ENCODE peak calls at places on chromosome 2, in eight cellular contexts. N is HTR-8/SVneo; J is kidney tubule cell; S is CD8-positive, alpha-beta memory T cell; W is dermis microvascular lymphatic vessel endothelial cell; Y is effector CD4-positive, alpha-beta T cell; L is frontal cortex; M is Right ventricle myocardium inferior. I is an unnamed sample.

GRCh38 chr2:64141711-64142405 is 2.4 kb downstream of the PELI1 start:
- DNase-seq in W (no peak), J (peak; percentile 30), Y (no peak), L (no peak), S (no peak), M (no peak), N (no peak), I (no peak)

GRCh38 chr2:190186238-190186637 is 123.7 kb upstream of the MSTN start:
- DNase-seq in Y (no peak), L (no peak), N (no peak), J (no peak), M (no peak), W (no peak), S (no peak), I (no peak)

GRCh38 chr2:96148410-96149217 is 3.4 kb upstream of the DUSP2 start:
- DNase-seq in L (no peak), Y (peak; percentile 98), M (peak; percentile 87), J (peak; percentile 76), S (peak; percentile 97), W (peak; percentile 79), N (peak; percentile 95), I (peak; percentile 71)

GRCh38 chr2:37324536-37324785 is 172 bp downstream of the PRKD3 start:
- DNase-seq in Y (peak; percentile 61), N (no peak), M (peak; percentile 93), S (peak; percentile 68), L (no peak), J (no peak), W (no peak), I (peak; percentile 90)

GRCh38 chr2:136206613-136207012 is 88.7 kb upstream of the CXCR4 start:
- DNase-seq in L (no peak), W (no peak), J (peak; percentile 38), S (no peak), M (no peak), N (no peak), Y (no peak), I (no peak)

GRCh38 chr2:81894451-81894990 is 1590.0 kb upstream of the LRRTM1 start:
- DNase-seq in S (no peak), W (no peak), Y (no peak), J (peak; percentile 51), M (no peak), N (peak; percentile 5), L (no peak), I (no peak)

GRCh38 chr2:226601881-226602280 is 197.7 kb downstream of the IRS1 start:
- DNase-seq in N (no peak), S (no peak), L (no peak), M (no peak), Y (no peak), J (no peak), W (no peak), I (no peak)

GRCh38 chr2:70515938-70516337 is 37.7 kb downstream of the TGFA start:
- DNase-seq in J (no peak), Y (no peak), W (no peak), M (no peak), S (no peak), L (no peak), N (no peak), I (no peak)

GRCh38 chr2:202032841-202033316 is 776 bp upstream of the FZD7 start:
- DNase-seq in M (no peak), Y (peak; percentile 29), L (peak; percentile 39), N (peak; percentile 70), W (no peak), J (peak; percentile 24), S (peak; percentile 23), I (peak; percentile 70)

GRCh38 chr2:71926860-71927756 is 220.6 kb downstream of the CYP26B1 start:
- DNase-seq in L (no peak), S (no peak), W (no peak), M (no peak), N (no peak), J (no peak), Y (no peak), I (no peak)

I was measured in Right ventricle myocardium superior.